ENCODE peak calls at places on chromosomes 1 and 21, in four cellular contexts. One of them, this sample, is unnamed.

GRCh38 chr21:46412521-46413364 is 45.9 kb upstream of the DIP2A start:
- DNase-seq in fibroblast of the aortic adventitia: no peak
- DNase-seq in stomach: no peak
- DNase-seq in brain microvascular endothelial cell: no peak
- DNase-seq in this sample: no peak

GRCh38 chr1:198088360-198089071 is 68.3 kb upstream of the NEK7 start:
- DNase-seq in fibroblast of the aortic adventitia: peak
- DNase-seq in brain microvascular endothelial cell: peak
- DNase-seq in stomach: no peak
- DNase-seq in this sample: peak

GRCh38 chr1:97538113-97538512 is 382.7 kb downstream of the DPYD start:
- DNase-seq in stomach: no peak
- DNase-seq in fibroblast of the aortic adventitia: no peak
- DNase-seq in brain microvascular endothelial cell: no peak
- DNase-seq in this sample: no peak

GRCh38 chr1:33012165-33012564 is 24.5 kb downstream of the AK2 start:
- DNase-seq in fibroblast of the aortic adventitia: no peak
- DNase-seq in brain microvascular endothelial cell: no peak
- DNase-seq in stomach: no peak
- DNase-seq in this sample: no peak

GRCh38 chr1:33005812-33006465 is 30.7 kb downstream of the AK2 start:
- DNase-seq in brain microvascular endothelial cell: peak
- DNase-seq in fibroblast of the aortic adventitia: peak
- DNase-seq in stomach: peak
- DNase-seq in this sample: peak

GRCh38 chr1:10522324-10522860 is 47.6 kb downstream of the PEX14 start:
- DNase-seq in brain microvascular endothelial cell: no peak
- DNase-seq in stomach: no peak
- DNase-seq in fibroblast of the aortic adventitia: peak
- DNase-seq in this sample: no peak

GRCh38 chr1:206430031-206430983 is 40.0 kb upstream of the IKBKE start:
- DNase-seq in fibroblast of the aortic adventitia: peak
- DNase-seq in brain microvascular endothelial cell: peak
- DNase-seq in stomach: no peak
- DNase-seq in this sample: peak

GRCh38 chr1:109714661-109715372 is 2.8 kb downstream of the GSTM5 start:
- DNase-seq in brain microvascular endothelial cell: no peak
- DNase-seq in stomach: no peak
- DNase-seq in fibroblast of the aortic adventitia: no peak
- DNase-seq in this sample: no peak

GRCh38 chr1:63730211-63730610 is 43.6 kb upstream of the ROR1 start:
- DNase-seq in fibroblast of the aortic adventitia: no peak
- DNase-seq in brain microvascular endothelial cell: no peak
- DNase-seq in stomach: no peak
- DNase-seq in this sample: peak

GRCh38 chr1:219875860-219876259 is 52.5 kb downstream of the SLC30A10 start:
- DNase-seq in fibroblast of the aortic adventitia: no peak
- DNase-seq in brain microvascular endothelial cell: no peak
- DNase-seq in stomach: no peak
- DNase-seq in this sample: no peak

GRCh38 chr1:38029081-38029681 is 16.6 kb downstream of the UTP11 start:
- DNase-seq in fibroblast of the aortic adventitia: no peak
- DNase-seq in stomach: no peak
- DNase-seq in brain microvascular endothelial cell: no peak
- DNase-seq in this sample: no peak

GRCh38 chr1:111654839-111655238 is 35.2 kb downstream of the RAP1A start:
- DNase-seq in fibroblast of the aortic adventitia: no peak
- DNase-seq in stomach: no peak
- DNase-seq in brain microvascular endothelial cell: no peak
- DNase-seq in this sample: no peak

GRCh38 chr1:108803548-108803947 is 53.3 kb downstream of the AKNAD1 start:
- DNase-seq in stomach: no peak
- DNase-seq in fibroblast of the aortic adventitia: no peak
- DNase-seq in brain microvascular endothelial cell: no peak
- DNase-seq in this sample: no peak

GRCh38 chr1:172969611-172970010 is 81.1 kb downstream of the TNFSF18 start:
- DNase-seq in fibroblast of the aortic adventitia: peak
- DNase-seq in brain microvascular endothelial cell: peak
- DNase-seq in stomach: no peak
- DNase-seq in this sample: peak

GRCh38 chr1:33256335-33256700 is at the start of gene ZNF362:
- DNase-seq in brain microvascular endothelial cell: peak
- DNase-seq in stomach: peak
- DNase-seq in fibroblast of the aortic adventitia: peak
- DNase-seq in this sample: peak

GRCh38 chr1:158509471-158510161 is 37.6 kb downstream of the OR10R2 start:
- DNase-seq in stomach: no peak
- DNase-seq in brain microvascular endothelial cell: no peak
- DNase-seq in fibroblast of the aortic adventitia: peak
- DNase-seq in this sample: no peak

GRCh38 chr1:86207323-86207722 is 50.8 kb upstream of the COL24A1 start:
- DNase-seq in brain microvascular endothelial cell: peak
- DNase-seq in fibroblast of the aortic adventitia: peak
- DNase-seq in stomach: no peak
- DNase-seq in this sample: no peak

GRCh38 chr1:234531181-234532132 is 52.5 kb upstream of the TARBP1 start:
- DNase-seq in fibroblast of the aortic adventitia: peak
- DNase-seq in brain microvascular endothelial cell: peak
- DNase-seq in stomach: peak
- DNase-seq in this sample: peak

GRCh38 chr1:192858456-192858855 is 49.6 kb downstream of the RGS2 start:
- DNase-seq in stomach: no peak
- DNase-seq in fibroblast of the aortic adventitia: no peak
- DNase-seq in brain microvascular endothelial cell: no peak
- DNase-seq in this sample: no peak

GRCh38 chr1:45452503-45452902 is 38.5 kb downstream of the TESK2 start:
- DNase-seq in stomach: no peak
- DNase-seq in brain microvascular endothelial cell: no peak
- DNase-seq in fibroblast of the aortic adventitia: no peak
- DNase-seq in this sample: no peak

GRCh38 chr1:33854091-33854490 is 9.8 kb upstream of the HMGB4 start:
- DNase-seq in fibroblast of the aortic adventitia: no peak
- DNase-seq in stomach: no peak
- DNase-seq in brain microvascular endothelial cell: no peak
- DNase-seq in this sample: no peak

GRCh38 chr1:61135286-61135685 is 52.9 kb downstream of the NFIA start:
- DNase-seq in fibroblast of the aortic adventitia: no peak
- DNase-seq in stomach: no peak
- DNase-seq in brain microvascular endothelial cell: no peak
- DNase-seq in this sample: no peak

GRCh38 chr1:97082160-97082848 is 360.7 kb downstream of the PTBP2 start:
- DNase-seq in stomach: no peak
- DNase-seq in brain microvascular endothelial cell: no peak
- DNase-seq in fibroblast of the aortic adventitia: no peak
- DNase-seq in this sample: no peak

GRCh38 chr1:162219461-162219860 is 150.0 kb downstream of the NOS1AP start:
- DNase-seq in brain microvascular endothelial cell: no peak
- DNase-seq in fibroblast of the aortic adventitia: no peak
- DNase-seq in stomach: no peak
- DNase-seq in this sample: no peak

GRCh38 chr1:208604295-208604694 is 360.1 kb upstream of the PLXNA2 start:
- DNase-seq in brain microvascular endothelial cell: peak
- DNase-seq in stomach: no peak
- DNase-seq in fibroblast of the aortic adventitia: no peak
- DNase-seq in this sample: no peak

GRCh38 chr1:113990966-113991365 is 11.7 kb downstream of the OLFML3 start:
- DNase-seq in brain microvascular endothelial cell: no peak
- DNase-seq in stomach: no peak
- DNase-seq in fibroblast of the aortic adventitia: no peak
- DNase-seq in this sample: no peak

GRCh38 chr1:115430717-115431116 is 92.7 kb upstream of the NGF start:
- DNase-seq in stomach: no peak
- DNase-seq in brain microvascular endothelial cell: peak
- DNase-seq in fibroblast of the aortic adventitia: peak
- DNase-seq in this sample: peak

GRCh38 chr1:43708006-43708412 is 673 bp downstream of the ST3GAL3 start:
- DNase-seq in stomach: no peak
- DNase-seq in brain microvascular endothelial cell: peak
- DNase-seq in fibroblast of the aortic adventitia: peak
- DNase-seq in this sample: peak

GRCh38 chr1:205518616-205519540 is 14.4 kb downstream of the CDK18 start:
- DNase-seq in brain microvascular endothelial cell: no peak
- DNase-seq in stomach: peak
- DNase-seq in fibroblast of the aortic adventitia: no peak
- DNase-seq in this sample: no peak

GRCh38 chr1:113307771-113308451 is 82.4 kb upstream of the MAGI3 start:
- DNase-seq in stomach: no peak
- DNase-seq in brain microvascular endothelial cell: no peak
- DNase-seq in fibroblast of the aortic adventitia: peak
- DNase-seq in this sample: peak

GRCh38 chr1:43348343-43348808 is 10.4 kb upstream of the CDC20 start:
- DNase-seq in brain microvascular endothelial cell: no peak
- DNase-seq in fibroblast of the aortic adventitia: no peak
- DNase-seq in stomach: no peak
- DNase-seq in this sample: no peak

GRCh38 chr1:91635763-91636162 is 135.1 kb downstream of the CDC7 start:
- DNase-seq in fibroblast of the aortic adventitia: peak
- DNase-seq in stomach: no peak
- DNase-seq in brain microvascular endothelial cell: no peak
- DNase-seq in this sample: no peak

GRCh38 chr1:232922475-232922874 is 27.9 kb upstream of the NTPCR start:
- DNase-seq in fibroblast of the aortic adventitia: peak
- DNase-seq in brain microvascular endothelial cell: no peak
- DNase-seq in stomach: no peak
- DNase-seq in this sample: peak
- H3K4me3 ChIP-seq in fibroblast of the aortic adventitia: no peak
- H3K4me3 ChIP-seq in brain microvascular endothelial cell: no peak
- H3K4me3 ChIP-seq in stomach: no peak
- H3K4me3 ChIP-seq in this sample: no peak

GRCh38 chr21:43924421-43925095 is 59.5 kb downstream of the AGPAT3 start:
- DNase-seq in fibroblast of the aortic adventitia: no peak
- DNase-seq in brain microvascular endothelial cell: no peak
- DNase-seq in stomach: no peak
- DNase-seq in this sample: no peak
- H3K4me3 ChIP-seq in fibroblast of the aortic adventitia: no peak
- H3K4me3 ChIP-seq in brain microvascular endothelial cell: no peak
- H3K4me3 ChIP-seq in stomach: no peak
- H3K4me3 ChIP-seq in this sample: no peak

DNA sequence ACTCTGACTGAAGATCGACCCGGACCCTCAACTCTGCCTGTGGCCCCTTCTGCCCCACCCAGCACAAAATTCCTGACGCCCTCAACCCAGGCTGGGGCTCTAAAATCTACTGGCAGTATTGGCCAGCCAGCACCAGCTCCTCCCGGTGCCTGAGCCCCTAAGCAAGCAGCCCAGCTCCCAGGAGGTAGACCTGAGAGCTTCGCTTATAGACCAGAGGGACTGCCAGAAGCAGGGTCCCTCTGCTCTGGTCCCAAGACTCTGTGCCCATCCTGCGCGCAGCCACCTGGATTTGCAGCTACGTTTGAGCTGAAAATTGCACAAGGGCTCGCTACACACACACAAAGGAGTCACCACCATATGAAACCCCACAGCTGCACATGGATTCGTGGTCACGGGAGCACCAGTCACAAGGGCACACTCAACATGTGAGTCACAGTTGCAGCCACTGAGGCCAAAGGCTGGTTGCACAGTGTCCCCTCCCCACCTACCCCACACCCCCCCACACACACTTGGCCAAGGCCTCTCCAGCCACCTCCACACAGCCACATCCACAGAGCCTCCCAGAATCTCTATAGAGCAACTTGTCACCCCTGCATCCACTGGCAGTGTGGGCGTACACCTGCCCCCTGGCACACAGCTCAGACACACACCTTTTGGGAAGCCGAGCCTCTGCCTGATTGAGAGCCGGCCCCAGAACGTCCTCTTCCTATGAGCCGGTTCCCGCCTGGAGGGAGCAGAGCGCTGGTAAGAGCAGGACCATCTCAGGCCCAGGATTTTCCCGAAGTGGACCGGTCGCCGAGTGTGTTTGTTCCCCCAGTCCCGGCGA is 1.1 kb upstream of the DMBX1 start:
- DNase-seq in stomach: no peak
- DNase-seq in brain microvascular endothelial cell: no peak
- DNase-seq in fibroblast of the aortic adventitia: no peak
- DNase-seq in this sample: no peak
- H3K4me3 ChIP-seq in stomach: no peak
- H3K4me3 ChIP-seq in brain microvascular endothelial cell: no peak
- H3K4me3 ChIP-seq in fibroblast of the aortic adventitia: no peak
- H3K4me3 ChIP-seq in this sample: no peak

GRCh38 chr1:3673381-3674099 is 21.2 kb downstream of the TP73 start:
- DNase-seq in brain microvascular endothelial cell: no peak
- DNase-seq in stomach: no peak
- DNase-seq in fibroblast of the aortic adventitia: no peak
- DNase-seq in this sample: no peak

GRCh38 chr1:3671371-3672180 is 19.3 kb downstream of the TP73 start:
- DNase-seq in stomach: no peak
- DNase-seq in fibroblast of the aortic adventitia: no peak
- DNase-seq in brain microvascular endothelial cell: peak
- DNase-seq in this sample: no peak

GRCh38 chr1:3672231-3672970 is 20.1 kb downstream of the TP73 start:
- DNase-seq in brain microvascular endothelial cell: no peak
- DNase-seq in fibroblast of the aortic adventitia: no peak
- DNase-seq in stomach: no peak
- DNase-seq in this sample: no peak

GRCh38 chr1:3674100-3675094 is 22.1 kb downstream of the TP73 start:
- DNase-seq in brain microvascular endothelial cell: no peak
- DNase-seq in stomach: no peak
- DNase-seq in fibroblast of the aortic adventitia: no peak
- DNase-seq in this sample: no peak

GRCh38 chr1:3672971-3673361 is 20.6 kb downstream of the TP73 start:
- DNase-seq in brain microvascular endothelial cell: no peak
- DNase-seq in stomach: no peak
- DNase-seq in fibroblast of the aortic adventitia: no peak
- DNase-seq in this sample: no peak
- H3K4me3 ChIP-seq in brain microvascular endothelial cell: no peak
- H3K4me3 ChIP-seq in stomach: no peak
- H3K4me3 ChIP-seq in fibroblast of the aortic adventitia: no peak
- H3K4me3 ChIP-seq in this sample: no peak

GRCh38 chr1:59924653-59925052 is 1.9 kb downstream of the CYP2J2 start:
- DNase-seq in stomach: no peak
- DNase-seq in fibroblast of the aortic adventitia: no peak
- DNase-seq in brain microvascular endothelial cell: no peak
- DNase-seq in this sample: no peak

GRCh38 chr1:59928996-59929395 is 2.4 kb upstream of the CYP2J2 start:
- DNase-seq in fibroblast of the aortic adventitia: no peak
- DNase-seq in brain microvascular endothelial cell: no peak
- DNase-seq in stomach: no peak
- DNase-seq in this sample: no peak

GRCh38 chr1:59926381-59927243 is at the start of gene CYP2J2:
- DNase-seq in stomach: peak
- DNase-seq in fibroblast of the aortic adventitia: peak
- DNase-seq in brain microvascular endothelial cell: no peak
- DNase-seq in this sample: peak
- H3K4me3 ChIP-seq in stomach: peak
- H3K4me3 ChIP-seq in fibroblast of the aortic adventitia: peak
- H3K4me3 ChIP-seq in brain microvascular endothelial cell: peak
- H3K4me3 ChIP-seq in this sample: peak